ENCODE peak calls at places on chromosome 10, in five cellular contexts. L is PC-9; N is dorsolateral prefrontal cortex; D is CD4-positive, alpha-beta memory T cell; F is fibroblast of lung. Z is an unnamed sample. For H3K27me3, the result is how much of the 10 kb centered on the place peaks cover.

GRCh38 chr10:24915304-24915703 is 37.1 kb downstream of the PRTFDC1 start:
- DNase-seq in F (no peak), N (no peak), L (no peak), D (no peak), Z (no peak)

GRCh38 chr10:59090804-59091203 is 85.6 kb upstream of the PHYHIPL start:
- DNase-seq in D (no peak), N (no peak), L (no peak), F (no peak), Z (no peak)

GRCh38 chr10:100836891-100837290 is 75.9 kb upstream of the SLF2 start:
- DNase-seq in D (no peak), N (no peak), F (no peak), L (no peak), Z (no peak)

GRCh38 chr10:58733436-58733835 is 220.8 kb downstream of the BICC1 start:
- DNase-seq in N (no peak), D (no peak), F (no peak), L (no peak), Z (no peak)

GRCh38 chr10:62584216-62584615 is 210.0 kb downstream of the ZNF365 start:
- DNase-seq in F (peak), D (no peak), L (no peak), N (no peak), Z (no peak)

GRCh38 chr10:60238408-60239100 is 151.1 kb downstream of the ANK3 start:
- DNase-seq in L (peak), D (no peak), N (no peak), F (peak), Z (peak)

GRCh38 chr10:128017825-128018224 is 108.4 kb downstream of the MKI67 start:
- DNase-seq in F (no peak), L (no peak), N (no peak), D (no peak), Z (no peak)

GRCh38 chr10:27506280-27506679 is 2.2 kb downstream of the RAB18 start:
- DNase-seq in F (peak), N (no peak), L (no peak), D (no peak), Z (no peak)

GRCh38 chr10:33233635-33234034 is 100.8 kb downstream of the NRP1 start:
- DNase-seq in N (no peak), F (peak), L (no peak), D (no peak), Z (no peak)

GRCh38 chr10:84331091-84331490 is 2.7 kb downstream of the CCSER2 start:
- DNase-seq in D (no peak), N (no peak), F (no peak), L (no peak), Z (no peak)

GRCh38 chr10:69359089-69360025 is 57.4 kb downstream of the TACR2 start:
- DNase-seq in F (no peak), L (no peak), D (peak), N (no peak), Z (no peak)

GRCh38 chr10:103552856-103553742 is 59.6 kb downstream of the NEURL1 start:
- DNase-seq in D (no peak), L (no peak), N (peak), F (no peak), Z (no peak)

GRCh38 chr10:88392222-88392621 is 190.9 kb downstream of the RNLS start:
- DNase-seq in F (no peak), D (peak), L (no peak), N (no peak), Z (no peak)

GRCh38 chr10:101218423-101219136 is 10.7 kb downstream of the LBX1 start:
- DNase-seq in N (no peak), D (no peak), F (no peak), L (no peak), Z (no peak)

GRCh38 chr10:87734987-87735827 is 75.5 kb downstream of the PAPSS2 start:
- DNase-seq in L (peak), D (peak), F (peak), N (no peak), Z (no peak)

GRCh38 chr10:110357252-110357780 is 52.6 kb upstream of the SMNDC1 start:
- DNase-seq in D (peak), N (peak), F (peak), L (no peak), Z (no peak)

GRCh38 chr10:25159591-25159990 is 15.2 kb upstream of the GPR158 start:
- DNase-seq in L (no peak), D (no peak), N (no peak), F (no peak), Z (no peak)

GRCh38 chr10:71965623-71966022 is 1.4 kb downstream of the CHST3 start:
- DNase-seq in D (no peak), F (no peak), L (no peak), N (no peak), Z (no peak)

GRCh38 chr10:13877154-13877909 is 290.6 kb downstream of the PRPF18 start:
- DNase-seq in N (no peak), F (peak), L (no peak), D (no peak), Z (no peak)

GRCh38 chr10:103661951-103662405 is 168.5 kb downstream of the NEURL1 start:
- DNase-seq in D (no peak), L (no peak), N (no peak), F (no peak), Z (no peak)

GRCh38 chr10:67696029-67696428 is at the start of gene CTNNA3:
- DNase-seq in N (no peak), D (no peak), F (no peak), L (no peak), Z (no peak)

GRCh38 chr10:70145166-70145665 is 1.3 kb downstream of the TYSND1 start:
- DNase-seq in F (no peak), D (no peak), N (no peak), L (peak), Z (no peak)

GRCh38 chr10:649798-650690 is 39.4 kb downstream of the DIP2C start:
- DNase-seq in F (no peak), N (no peak), D (no peak), L (no peak), Z (peak)

GRCh38 chr10:77912576-77912975 is 14.0 kb downstream of the DLG5 start:
- DNase-seq in D (no peak), F (no peak), L (no peak), N (no peak), Z (no peak)

GRCh38 chr10:122974034-122974433 is 6.2 kb upstream of the PSTK start:
- DNase-seq in D (no peak), N (no peak), F (no peak), L (no peak), Z (no peak)

GRCh38 chr10:101967713-101968112 is 88.3 kb downstream of the ARMH3 start:
- DNase-seq in F (peak), N (no peak), L (no peak), D (no peak), Z (no peak)

GRCh38 chr10:132023092-132023811 is 41.5 kb upstream of the BNIP3 start:
- DNase-seq in D (peak), F (peak), N (peak), L (peak), Z (peak)

GRCh38 chr10:132028706-132029105 is 37.0 kb upstream of the JAKMIP3 start:
- DNase-seq in F (no peak), D (no peak), L (no peak), N (no peak), Z (no peak)

GRCh38 chr10:132030898-132031463 is 34.8 kb upstream of the JAKMIP3 start:
- DNase-seq in L (no peak), F (no peak), D (no peak), N (no peak), Z (no peak)

GRCh38 chr10:132022241-132022640 is 40.5 kb upstream of the BNIP3 start:
- DNase-seq in F (no peak), L (no peak), N (no peak), D (no peak), Z (no peak)

GRCh38 chr10:132027423-132027983 is 38.2 kb upstream of the JAKMIP3 start:
- DNase-seq in N (no peak), D (no peak), L (no peak), F (peak), Z (peak)
- H3K27me3 ChIP-seq in N (under half), D (under half), L (under half), F (under half), Z (under half)

DNA sequence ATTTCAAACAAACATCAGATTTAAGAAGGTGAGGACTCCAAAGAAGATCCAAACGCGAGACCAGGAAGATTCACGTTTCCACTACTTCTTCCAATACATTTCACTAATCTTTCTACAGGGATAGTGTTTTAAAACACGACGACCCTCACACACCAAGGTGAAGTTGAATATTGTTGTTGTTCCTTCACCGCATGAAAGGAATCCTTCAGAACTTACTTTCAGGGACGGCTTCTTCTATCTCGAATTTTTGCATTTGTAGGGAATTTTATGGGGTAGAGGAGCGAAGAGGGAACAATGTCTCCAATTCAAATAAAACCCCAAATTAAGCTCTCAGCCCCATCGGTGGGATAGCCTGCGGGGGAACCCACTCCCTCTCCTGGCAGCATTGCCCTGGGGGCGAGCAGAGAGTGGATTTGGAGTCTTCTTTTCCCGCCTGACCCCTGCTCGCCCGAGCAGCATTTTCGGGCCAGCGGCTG is 1.5 kb upstream of the GATA3 start:
- DNase-seq in D (no peak), N (no peak), L (no peak), F (no peak), Z (no peak)
- H3K27me3 ChIP-seq in D (under half), N (half or more), L (under half), F (half or more), Z (under half)

GRCh38 chr10:132870426-132870825 is 71.9 kb downstream of the CFAP46 start:
- DNase-seq in N (peak), D (no peak), L (no peak), F (no peak), Z (no peak)
- H3K27me3 ChIP-seq in N (under half), D (under half), L (half or more), F (under half), Z (under half)

GRCh38 chr10:45152726-45153125 is 152.0 kb downstream of the ZNF22 start:
- DNase-seq in N (no peak), L (no peak), D (no peak), F (no peak), Z (no peak)

GRCh38 chr10:45154481-45154880 is 153.8 kb downstream of the ZNF22 start:
- DNase-seq in F (no peak), L (no peak), D (no peak), N (no peak), Z (no peak)

GRCh38 chr10:45151467-45152214 is 150.9 kb downstream of the ZNF22 start:
- DNase-seq in D (no peak), F (no peak), N (no peak), L (no peak), Z (no peak)

GRCh38 chr10:45160266-45160665 is 155.1 kb downstream of the OR13A1 start:
- DNase-seq in L (no peak), F (peak), N (no peak), D (no peak), Z (no peak)

DNA sequence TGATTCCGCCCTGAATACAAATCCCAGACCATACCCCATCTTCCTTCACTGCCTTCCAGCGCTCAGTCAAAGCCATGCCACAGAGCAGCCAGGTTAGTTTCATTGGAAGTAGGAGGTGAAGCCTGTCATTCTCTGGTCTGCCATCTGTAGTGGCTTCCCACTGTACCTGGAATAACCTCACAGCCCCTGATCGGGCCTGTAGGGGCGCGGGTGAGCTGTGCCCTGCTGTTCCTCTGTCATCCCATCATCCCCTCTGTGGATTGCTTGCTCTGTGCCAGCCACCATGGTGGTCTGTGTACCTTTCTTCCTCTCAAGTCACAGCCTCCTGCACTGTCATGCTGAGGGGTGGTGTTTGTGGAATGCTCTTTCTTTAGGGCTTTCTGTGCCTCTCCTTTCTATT is 155.1 kb downstream of the ZNF22 start:
- DNase-seq in F (no peak), N (no peak), D (no peak), L (no peak), Z (peak)
- H3K27me3 ChIP-seq in F (under half), N (under half), D (under half), L (under half), Z (under half)

DNA sequence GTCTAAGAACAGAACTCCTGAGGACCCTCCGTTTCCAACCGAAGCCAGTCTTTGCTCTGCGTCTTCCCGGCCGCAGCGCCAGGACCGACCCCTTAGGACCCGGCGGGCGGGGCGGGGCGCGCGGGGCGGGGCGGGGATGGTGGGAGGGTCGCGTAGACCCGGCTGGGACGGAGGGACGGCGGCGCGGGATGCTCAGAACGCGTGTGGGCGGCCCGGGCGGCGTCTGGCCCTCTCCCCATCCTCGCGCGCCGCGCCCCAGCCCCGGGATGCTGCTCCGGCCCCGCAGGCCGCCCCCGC is at the start of gene UTF1:
- DNase-seq in N (no peak), D (no peak), F (no peak), L (no peak), Z (no peak)
- H3K27me3 ChIP-seq in N (half or more), D (under half), F (under half), L (under half), Z (under half)

GRCh38 chr10:90913774-90914420 is 7.0 kb downstream of the ANKRD1 start:
- DNase-seq in F (no peak), L (no peak), N (no peak), D (no peak), Z (no peak)
- H3K27me3 ChIP-seq in F (under half), L (under half), N (under half), D (under half), Z (under half)

GRCh38 chr10:106481598-106481997 is 682.9 kb downstream of the SORCS1 start:
- DNase-seq in D (no peak), L (no peak), N (no peak), F (no peak), Z (no peak)
- H3K27me3 ChIP-seq in D (under half), L (under half), N (under half), F (under half), Z (under half)

Z was measured in Caco-2.